ENCODE peak calls at places on chromosomes 6 and 20, in eight cellular contexts. O is GM12878, Z is cardiac fibroblast, U is fibroblast of mammary gland, B is adrenal gland, D is adipocyte, P is tibial nerve, A is Panc1. M is an unnamed sample.

GRCh38 chr6:63897459-63897858 is 261.9 kb downstream of the PHF3 start:
- DNase-seq in O (no peak), Z (peak; percentile 65), U (peak; percentile 86), B (no peak), D (no peak), P (no peak), A (no peak), M (peak; percentile 84)

GRCh38 chr6:168388641-168389633 is 52.0 kb upstream of the SMOC2 start:
- DNase-seq in O (no peak), Z (no peak), U (no peak), B (no peak), D (no peak), P (no peak), A (no peak), M (no peak)

GRCh38 chr6:42449917-42450313 is 1.8 kb downstream of the TRERF1 start:
- DNase-seq in O (no peak), Z (no peak), U (peak; percentile 35), B (no peak), D (no peak), P (no peak), A (no peak), M (peak; percentile 32)

GRCh38 chr6:16336056-16336810 is 97.8 kb downstream of the GMPR start:
- DNase-seq in O (no peak), Z (no peak), U (no peak), B (no peak), D (no peak), P (no peak), A (no peak), M (no peak)

GRCh38 chr6:45728674-45729073 is 287.0 kb downstream of the CLIC5 start:
- DNase-seq in O (no peak), Z (peak; percentile 69), U (peak; percentile 65), B (peak; percentile 23), D (peak; percentile 61), P (no peak), A (no peak), M (peak; percentile 34)

GRCh38 chr20:40019510-40019909 is 669.5 kb downstream of the MAFB start:
- DNase-seq in O (no peak), Z (no peak), U (no peak), B (no peak), D (no peak), P (no peak), A (no peak), M (no peak)

GRCh38 chr6:38933426-38933825 is 115.2 kb upstream of the GLP1R start:
- DNase-seq in O (no peak), Z (peak; percentile 12), U (peak; percentile 9), B (no peak), D (peak; percentile 50), P (no peak), A (no peak), M (peak; percentile 8)

GRCh38 chr6:4281341-4282293 is 146.2 kb upstream of the ECI2 start:
- DNase-seq in O (peak; percentile 53), Z (peak; percentile 15), U (peak; percentile 25), B (peak; percentile 62), D (peak; percentile 28), P (no peak), A (no peak), M (peak; percentile 22)

GRCh38 chr6:12012231-12012565 is at the start of gene HIVEP1:
- DNase-seq in O (no peak), Z (peak; percentile 37), U (no peak), B (no peak), D (no peak), P (no peak), A (no peak), M (no peak)

GRCh38 chr6:147204843-147205311 is 660 bp downstream of the STXBP5 start:
- DNase-seq in O (no peak), Z (no peak), U (peak; percentile 42), B (no peak), D (peak; percentile 52), P (no peak), A (no peak), M (peak; percentile 35)

GRCh38 chr20:49285233-49285668 is 7.4 kb upstream of the ZNFX1 start:
- DNase-seq in O (no peak), Z (no peak), U (no peak), B (no peak), D (no peak), P (no peak), A (no peak), M (no peak)

GRCh38 chr20:61451009-61451408 is 198.9 kb downstream of the CDH4 start:
- DNase-seq in O (no peak), Z (no peak), U (no peak), B (no peak), D (no peak), P (no peak), A (no peak), M (no peak)

GRCh38 chr6:147909645-147910044 is 401.2 kb downstream of the SAMD5 start:
- DNase-seq in O (no peak), Z (no peak), U (peak; percentile 2), B (no peak), D (peak; percentile 61), P (no peak), A (no peak), M (no peak)

GRCh38 chr6:21437583-21437982 is 156.0 kb upstream of the SOX4 start:
- DNase-seq in O (no peak), Z (no peak), U (no peak), B (no peak), D (no peak), P (no peak), A (no peak), M (no peak)

GRCh38 chr6:166615059-166615770 is 11.8 kb downstream of the RPS6KA2 start:
- DNase-seq in O (no peak), Z (peak; percentile 60), U (peak; percentile 76), B (no peak), D (no peak), P (no peak), A (no peak), M (no peak)

GRCh38 chr6:156634048-156634447 is 143.1 kb upstream of the ARID1B start:
- DNase-seq in O (no peak), Z (no peak), U (no peak), B (no peak), D (no peak), P (no peak), A (no peak), M (no peak)

GRCh38 chr6:53623497-53623896 is 42.1 kb downstream of the KLHL31 start:
- DNase-seq in O (no peak), Z (no peak), U (peak; percentile 78), B (no peak), D (peak; percentile 27), P (no peak), A (no peak), M (peak; percentile 43)

GRCh38 chr6:111342913-111343312 is 140.1 kb downstream of the REV3L start:
- DNase-seq in O (no peak), Z (peak; percentile 52), U (peak; percentile 10), B (no peak), D (peak; percentile 20), P (no peak), A (no peak), M (peak; percentile 37)

GRCh38 chr6:40923860-40924259 is 115.2 kb downstream of the UNC5CL start:
- DNase-seq in O (no peak), Z (no peak), U (no peak), B (no peak), D (no peak), P (no peak), A (no peak), M (no peak)

GRCh38 chr6:341914-342831 is 49.4 kb upstream of the IRF4 start:
- DNase-seq in O (peak; percentile 92), Z (no peak), U (no peak), B (no peak), D (no peak), P (no peak), A (no peak), M (no peak)
- H3K4me3 ChIP-seq in O (peak overlapping the region; percentile 46), Z (no peak overlapping the region), U (no peak overlapping the region), B (no peak overlapping the region), D (no peak overlapping the region), P (no peak overlapping the region), A (no peak overlapping the region), M (no peak overlapping the region)

DNA sequence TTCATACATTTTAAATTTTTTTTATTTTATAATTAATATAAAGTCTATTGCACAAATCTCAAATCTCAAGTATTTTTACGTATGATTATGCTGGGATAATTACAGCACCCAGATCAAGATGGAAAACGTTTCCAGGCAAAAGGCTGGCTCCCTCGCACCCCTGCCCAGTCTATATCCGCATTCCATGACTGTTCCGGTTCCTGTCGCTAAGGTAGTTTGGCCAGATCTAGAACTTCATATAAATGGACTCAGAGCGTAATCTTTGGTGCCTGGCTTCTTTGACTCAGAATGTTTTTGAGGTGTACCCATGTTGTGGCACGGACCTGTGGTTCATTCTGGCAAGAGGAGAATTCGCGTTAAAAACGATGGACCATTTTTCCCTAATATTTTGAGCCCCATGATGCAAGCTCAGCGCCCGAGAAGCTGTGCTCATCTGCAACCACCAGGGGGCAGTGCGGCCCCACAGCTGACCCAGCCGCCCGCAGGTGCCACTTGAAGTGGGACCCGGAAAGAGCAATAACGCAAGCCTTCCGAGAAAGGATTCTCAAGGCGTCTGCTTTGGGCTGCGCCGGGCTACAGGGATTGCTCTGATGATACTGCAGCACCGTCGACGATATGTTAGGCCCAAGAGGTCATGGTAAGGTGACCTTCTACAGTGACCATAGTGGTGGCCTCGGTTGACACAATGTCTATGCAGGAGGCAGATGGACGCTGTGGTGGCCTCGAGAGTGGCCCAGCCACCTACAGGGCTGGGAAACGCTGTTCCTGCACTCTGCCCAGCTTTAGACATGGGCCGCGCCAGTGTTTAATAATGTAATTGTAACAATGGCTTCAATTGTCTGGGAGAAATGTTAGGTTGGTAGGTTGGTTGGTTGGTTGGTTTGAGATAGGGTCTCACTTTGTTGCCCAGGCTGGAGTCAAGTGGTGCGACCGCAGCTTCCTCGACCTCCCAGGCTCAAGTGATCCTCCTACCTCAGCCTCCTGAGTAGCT is 160.1 kb downstream of the ZMYND8 start:
- DNase-seq in O (peak; percentile 19), Z (peak; percentile 77), U (peak; percentile 61), B (peak; percentile 66), D (peak; percentile 84), P (peak; percentile 47), A (no peak), M (peak; percentile 71)
- H3K4me3 ChIP-seq in O (no peak overlapping the region), Z (no peak overlapping the region), U (no peak overlapping the region), B (no peak overlapping the region), D (no peak overlapping the region), P (no peak overlapping the region), A (no peak overlapping the region), M (no peak overlapping the region)

DNA sequence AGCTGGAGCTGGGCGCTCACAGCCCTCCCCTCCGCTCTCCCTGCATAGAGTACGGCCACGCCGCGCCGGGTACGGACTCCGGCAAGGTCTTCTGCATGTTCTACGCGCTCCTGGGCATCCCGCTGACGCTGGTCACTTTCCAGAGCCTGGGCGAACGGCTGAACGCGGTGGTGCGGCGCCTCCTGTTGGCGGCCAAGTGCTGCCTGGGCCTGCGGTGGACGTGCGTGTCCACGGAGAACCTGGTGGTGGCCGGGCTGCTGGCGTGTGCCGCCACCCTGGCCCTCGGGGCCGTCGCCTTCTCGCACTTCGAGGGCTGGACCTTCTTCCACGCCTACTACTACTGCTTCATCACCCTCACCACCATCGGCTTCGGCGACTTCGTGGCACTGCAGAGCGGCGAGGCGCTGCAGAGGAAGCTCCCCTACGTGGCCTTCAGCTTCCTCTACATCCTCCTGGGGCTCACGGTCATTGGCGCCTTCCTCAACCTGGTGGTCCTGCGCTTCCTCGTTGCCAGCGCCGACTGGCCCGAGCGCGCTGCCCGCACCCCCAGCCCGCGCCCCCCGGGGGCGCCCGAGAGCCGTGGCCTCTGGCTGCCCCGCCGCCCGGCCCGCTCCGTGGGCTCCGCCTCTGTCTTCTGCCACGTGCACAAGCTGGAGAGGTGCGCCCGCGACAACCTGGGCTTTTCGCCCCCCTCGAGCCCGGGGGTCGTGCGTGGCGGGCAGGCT is 4.6 kb downstream of the KCNK15 start:
- DNase-seq in O (no peak), Z (no peak), U (no peak), B (no peak), D (no peak), P (no peak), A (no peak), M (no peak)
- H3K4me3 ChIP-seq in O (no peak overlapping the region), Z (no peak overlapping the region), U (no peak overlapping the region), B (no peak overlapping the region), D (no peak overlapping the region), P (no peak overlapping the region), A (no peak overlapping the region), M (no peak overlapping the region)

GRCh38 chr6:134436281-134436815 is 118.4 kb upstream of the SGK1 start:
- DNase-seq in O (peak; percentile 57), Z (peak; percentile 95), U (peak; percentile 99), B (peak; percentile 89), D (peak; percentile 94), P (no peak), A (peak; percentile 90), M (peak; percentile 96)
- H3K4me3 ChIP-seq in O (peak overlapping the region; percentile 9), Z (no peak overlapping the region), U (no peak overlapping the region), B (peak overlapping the region; percentile 31), D (peak overlapping the region; percentile 72), P (no peak overlapping the region), A (no peak overlapping the region), M (peak overlapping the region; percentile 6)

M was measured in fibroblast of the aortic adventitia.